ENCODE peak calls at places on chromosome 1, in six cellular contexts. H is fibroblast of lung, E is ovary, R is stomach, V is right atrium auricular region, U is heart right ventricle. Y is an unnamed sample. For H3K9me3, the result is how much of the 10 kb centered on the place peaks cover.

GRCh38 chr1:234083460-234083859 is 179.0 kb downstream of the SLC35F3 start:
- DNase-seq in H (no peak), E (no peak), R (no peak), V (no peak), U (no peak), Y (no peak)

GRCh38 chr1:107895403-107896181 is 69.4 kb downstream of the VAV3 start:
- DNase-seq in H (no peak), E (no peak), R (peak), V (no peak), U (no peak), Y (no peak)

GRCh38 chr1:25672763-25673409 is 56.3 kb downstream of the MAN1C1 start:
- DNase-seq in H (no peak), E (no peak), R (no peak), V (no peak), U (no peak), Y (no peak)

GRCh38 chr1:156282479-156283222 is at the start of gene SMG5:
- DNase-seq in H (peak), E (peak), R (peak), V (peak), U (peak), Y (no peak)

GRCh38 chr1:192749349-192749748 is 59.5 kb upstream of the RGS2 start:
- DNase-seq in H (no peak), E (no peak), R (no peak), V (no peak), U (no peak), Y (no peak)

GRCh38 chr1:31327381-31327780 is 30.5 kb downstream of the ZCCHC17 start:
- DNase-seq in H (peak), E (no peak), R (no peak), V (no peak), U (no peak), Y (no peak)

GRCh38 chr1:150615346-150616201 is 13.8 kb downstream of the ENSA start:
- DNase-seq in H (no peak), E (no peak), R (no peak), V (no peak), U (no peak), Y (no peak)

GRCh38 chr1:185463011-185463410 is 146.0 kb upstream of the IVNS1ABP start:
- DNase-seq in H (no peak), E (no peak), R (no peak), V (no peak), U (no peak), Y (no peak)

GRCh38 chr1:2468041-2468472 is 8.0 kb upstream of the PLCH2 start:
- DNase-seq in H (peak), E (no peak), R (no peak), V (no peak), U (no peak), Y (no peak)

GRCh38 chr1:18373882-18374493 is 106.7 kb upstream of the KLHDC7A start:
- DNase-seq in H (no peak), E (no peak), R (no peak), V (no peak), U (no peak), Y (no peak)

GRCh38 chr1:151841141-151841540 is 1.5 kb upstream of the C2CD4D start:
- DNase-seq in H (peak), E (no peak), R (no peak), V (no peak), U (no peak), Y (no peak)

GRCh38 chr1:151801846-151802245 is 3.4 kb downstream of the LINGO4 start:
- DNase-seq in H (no peak), E (no peak), R (no peak), V (no peak), U (no peak), Y (no peak)

GRCh38 chr1:143611159-143611558 is 360.6 kb downstream of the FAM72C start:
- DNase-seq in H (no peak), E (no peak), R (no peak), V (no peak), U (no peak), Y (no peak)

GRCh38 chr1:82762829-82763532 is 962.2 kb downstream of the ADGRL2 start:
- DNase-seq in H (peak), E (no peak), R (no peak), V (no peak), U (no peak), Y (no peak)

GRCh38 chr1:3378411-3379208 is 75.9 kb upstream of the ARHGEF16 start:
- DNase-seq in H (no peak), E (no peak), R (no peak), V (no peak), U (no peak), Y (no peak)

GRCh38 chr1:227035316-227035715 is 95.2 kb downstream of the COQ8A start:
- DNase-seq in H (no peak), E (no peak), R (no peak), V (no peak), U (no peak), Y (no peak)

GRCh38 chr1:50424940-50425375 is 1.7 kb upstream of the DMRTA2 start:
- DNase-seq in H (no peak), E (no peak), R (no peak), V (no peak), U (no peak), Y (no peak)

GRCh38 chr1:200207711-200208126 is 180.2 kb downstream of the NR5A2 start:
- DNase-seq in H (peak), E (no peak), R (no peak), V (no peak), U (no peak), Y (no peak)

GRCh38 chr1:89259283-89259971 is 13.2 kb downstream of the GBP5 start:
- DNase-seq in H (no peak), E (no peak), R (no peak), V (no peak), U (no peak), Y (no peak)

GRCh38 chr1:231630558-231631205 is 4.1 kb downstream of the DISC1 start:
- DNase-seq in H (peak), E (no peak), R (no peak), V (no peak), U (no peak), Y (peak)

GRCh38 chr1:233327938-233328660 is 575 bp downstream of the MAP3K21 start:
- DNase-seq in H (no peak), E (no peak), R (peak), V (no peak), U (no peak), Y (no peak)

GRCh38 chr1:20974069-20974468 is 187.0 kb upstream of the HP1BP3 start:
- DNase-seq in H (no peak), E (no peak), R (no peak), V (no peak), U (no peak), Y (no peak)

GRCh38 chr1:103197266-103197665 is 88.9 kb upstream of the COL11A1 start:
- DNase-seq in H (no peak), E (no peak), R (no peak), V (no peak), U (no peak), Y (no peak)

GRCh38 chr1:207838156-207839082 is 72.5 kb downstream of the CD34 start:
- DNase-seq in H (no peak), E (peak), R (peak), V (peak), U (peak), Y (no peak)

GRCh38 chr1:17009706-17010105 is 2.0 kb downstream of the ATP13A2 start:
- DNase-seq in H (no peak), E (no peak), R (no peak), V (no peak), U (no peak), Y (no peak)

GRCh38 chr1:212351588-212352362 is 62.9 kb downstream of the PACC1 start:
- DNase-seq in H (no peak), E (no peak), R (no peak), V (no peak), U (no peak), Y (no peak)

GRCh38 chr1:40861227-40862003 is 748 bp downstream of the CITED4 start:
- DNase-seq in H (peak), E (peak), R (peak), V (no peak), U (peak), Y (no peak)

GRCh38 chr1:51234721-51235425 is 1.2 kb upstream of the RNF11 start:
- DNase-seq in H (no peak), E (peak), R (peak), V (peak), U (peak), Y (peak)

GRCh38 chr1:206790502-206791250 is 18.4 kb upstream of the IL10 start:
- DNase-seq in H (no peak), E (no peak), R (no peak), V (no peak), U (no peak), Y (no peak)

GRCh38 chr1:145918992-145919939 is 749 bp upstream of the PEX11B start:
- DNase-seq in H (peak), E (peak), R (peak), V (no peak), U (peak), Y (no peak)

GRCh38 chr1:18468570-18468969 is 12.2 kb upstream of the KLHDC7A start:
- DNase-seq in H (no peak), E (no peak), R (no peak), V (no peak), U (no peak), Y (no peak)

GRCh38 chr1:81478217-81478616 is 322.5 kb upstream of the ADGRL2 start:
- DNase-seq in H (peak), E (no peak), R (peak), V (peak), U (peak), Y (no peak)

GRCh38 chr1:220251272-220251671 is 21.0 kb downstream of the RAB3GAP2 start:
- DNase-seq in H (no peak), E (no peak), R (no peak), V (no peak), U (no peak), Y (no peak)
- H3K9me3 ChIP-seq in H (under half), E (under half), R (under half), V (under half), U (under half), Y (under half)

GRCh38 chr1:239263821-239264220 is 122.5 kb upstream of the CHRM3 start:
- DNase-seq in H (no peak), E (no peak), R (no peak), V (no peak), U (no peak), Y (no peak)

GRCh38 chr1:239255628-239256160 is 130.7 kb upstream of the CHRM3 start:
- DNase-seq in H (no peak), E (no peak), R (no peak), V (no peak), U (no peak), Y (no peak)

GRCh38 chr1:239262538-239262937 is 123.8 kb upstream of the CHRM3 start:
- DNase-seq in H (no peak), E (no peak), R (no peak), V (no peak), U (no peak), Y (no peak)

GRCh38 chr1:239261521-239261920 is 124.8 kb upstream of the CHRM3 start:
- DNase-seq in H (no peak), E (no peak), R (no peak), V (no peak), U (no peak), Y (no peak)

GRCh38 chr1:239260779-239261286 is 125.5 kb upstream of the CHRM3 start:
- DNase-seq in H (no peak), E (no peak), R (no peak), V (no peak), U (no peak), Y (no peak)
- H3K9me3 ChIP-seq in H (under half), E (under half), R (under half), V (under half), U (under half), Y (under half)

DNA sequence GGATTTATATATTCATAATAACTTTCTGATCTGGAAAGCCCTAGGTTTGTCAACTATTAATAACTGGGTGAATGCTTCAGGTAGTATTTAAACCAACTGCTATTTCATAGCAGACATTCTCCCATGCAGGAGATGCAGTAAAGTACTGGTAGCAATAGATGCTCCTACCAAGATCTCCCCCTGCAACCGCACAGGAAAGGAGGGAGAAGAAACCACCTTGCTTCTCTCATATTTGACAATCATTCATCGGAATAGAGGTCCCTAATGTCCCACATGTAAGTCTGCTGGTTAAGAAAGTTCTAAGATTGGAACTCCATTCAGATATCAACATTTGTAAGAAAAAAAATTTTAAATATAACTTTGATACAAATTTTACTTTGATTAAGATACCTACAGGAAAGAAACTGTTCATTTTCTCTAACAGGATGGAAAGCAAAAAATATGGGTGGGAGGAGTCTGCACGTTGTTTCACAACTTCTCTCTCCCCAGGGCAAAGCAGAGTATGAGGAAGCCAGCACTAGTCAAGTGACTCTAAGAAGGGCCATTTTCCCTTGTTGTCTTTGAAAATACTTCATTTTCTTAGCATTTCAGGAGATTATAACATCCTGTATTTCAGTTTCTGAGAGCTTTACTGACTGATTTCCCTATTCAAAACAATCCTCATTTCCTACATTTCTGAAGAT is at the start of gene PYHIN1:
- DNase-seq in H (no peak), E (no peak), R (no peak), V (no peak), U (no peak), Y (no peak)
- H3K9me3 ChIP-seq in H (under half), E (under half), R (under half), V (under half), U (under half), Y (under half)

DNA sequence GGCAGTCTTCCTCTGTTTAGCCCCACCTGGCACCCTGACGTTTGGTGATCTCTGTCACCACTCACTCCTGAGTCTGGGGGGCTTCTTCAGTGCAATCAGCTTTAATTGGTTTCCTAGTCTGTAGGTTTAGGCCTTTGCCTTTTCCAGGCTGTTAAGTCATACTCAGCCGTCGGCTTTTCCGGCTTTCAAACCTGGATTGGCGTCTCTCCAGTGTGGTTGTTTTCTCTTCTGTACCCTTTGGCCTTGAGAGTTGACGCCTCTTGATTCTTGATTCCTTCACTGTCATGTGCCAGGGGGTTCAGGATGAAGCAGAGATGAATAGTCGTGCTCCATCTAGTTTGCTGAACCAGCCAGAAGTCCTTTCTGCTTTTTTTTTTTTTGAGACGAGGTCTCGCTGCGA is 24.9 kb downstream of the NCMAP start:
- DNase-seq in H (no peak), E (no peak), R (peak), V (no peak), U (no peak), Y (no peak)
- H3K9me3 ChIP-seq in H (under half), E (under half), R (under half), V (under half), U (under half), Y (under half)